ENCODE peak calls at places on chromosomes 12 and 14, in six cellular contexts. One of them, this sample, is unnamed.

GRCh38 chr14:33057585-33057984 is 118.9 kb downstream of the NPAS3 start:
- DNase-seq in cardiac fibroblast: no peak
- DNase-seq in left ventricle myocardium inferior: no peak
- DNase-seq in IMR-90: no peak
- DNase-seq in HFFc6: no peak
- DNase-seq in GM20000: no peak
- DNase-seq in this sample: no peak

GRCh38 chr14:96920820-96921219 is 123.6 kb downstream of the VRK1 start:
- DNase-seq in cardiac fibroblast: no peak
- DNase-seq in HFFc6: no peak
- DNase-seq in left ventricle myocardium inferior: no peak
- DNase-seq in IMR-90: no peak
- DNase-seq in GM20000: no peak
- DNase-seq in this sample: no peak

GRCh38 chr14:28344381-28344780 is 422.2 kb upstream of the FOXG1 start:
- DNase-seq in HFFc6: no peak
- DNase-seq in GM20000: no peak
- DNase-seq in cardiac fibroblast: peak
- DNase-seq in IMR-90: no peak
- DNase-seq in left ventricle myocardium inferior: no peak
- DNase-seq in this sample: no peak

GRCh38 chr12:58341791-58342190 is 400.4 kb downstream of the ATP23 start:
- DNase-seq in left ventricle myocardium inferior: no peak
- DNase-seq in GM20000: no peak
- DNase-seq in HFFc6: peak
- DNase-seq in cardiac fibroblast: peak
- DNase-seq in IMR-90: peak
- DNase-seq in this sample: no peak

GRCh38 chr14:41668346-41668745 is 61.7 kb downstream of the LRFN5 start:
- DNase-seq in GM20000: no peak
- DNase-seq in HFFc6: no peak
- DNase-seq in left ventricle myocardium inferior: no peak
- DNase-seq in cardiac fibroblast: peak
- DNase-seq in IMR-90: no peak
- DNase-seq in this sample: no peak

GRCh38 chr14:98684486-98684885 is 587.5 kb downstream of the BCL11B start:
- DNase-seq in HFFc6: no peak
- DNase-seq in left ventricle myocardium inferior: no peak
- DNase-seq in cardiac fibroblast: no peak
- DNase-seq in GM20000: no peak
- DNase-seq in IMR-90: no peak
- DNase-seq in this sample: no peak

GRCh38 chr14:55699131-55700057 is 119.4 kb downstream of the KTN1 start:
- DNase-seq in IMR-90: peak
- DNase-seq in cardiac fibroblast: peak
- DNase-seq in GM20000: no peak
- DNase-seq in left ventricle myocardium inferior: no peak
- DNase-seq in HFFc6: peak
- DNase-seq in this sample: peak

GRCh38 chr12:49903700-49904423 is at the start of gene FAIM2:
- DNase-seq in cardiac fibroblast: peak
- DNase-seq in HFFc6: no peak
- DNase-seq in GM20000: no peak
- DNase-seq in IMR-90: peak
- DNase-seq in left ventricle myocardium inferior: peak
- DNase-seq in this sample: no peak

GRCh38 chr12:110960795-110961194 is 40.4 kb upstream of the MYL2 start:
- DNase-seq in HFFc6: no peak
- DNase-seq in IMR-90: no peak
- DNase-seq in left ventricle myocardium inferior: no peak
- DNase-seq in GM20000: no peak
- DNase-seq in cardiac fibroblast: no peak
- DNase-seq in this sample: no peak

GRCh38 chr12:16323010-16323409 is 24.4 kb upstream of the MGST1 start:
- DNase-seq in IMR-90: peak
- DNase-seq in HFFc6: no peak
- DNase-seq in cardiac fibroblast: no peak
- DNase-seq in left ventricle myocardium inferior: no peak
- DNase-seq in GM20000: no peak
- DNase-seq in this sample: no peak

GRCh38 chr12:117441751-117442150 is 80.3 kb upstream of the NOS1 start:
- DNase-seq in IMR-90: no peak
- DNase-seq in left ventricle myocardium inferior: peak
- DNase-seq in GM20000: no peak
- DNase-seq in cardiac fibroblast: no peak
- DNase-seq in HFFc6: no peak
- DNase-seq in this sample: no peak

GRCh38 chr14:93655078-93655750 is 133.1 kb downstream of the PRIMA1 start:
- DNase-seq in left ventricle myocardium inferior: no peak
- DNase-seq in cardiac fibroblast: peak
- DNase-seq in IMR-90: peak
- DNase-seq in GM20000: peak
- DNase-seq in HFFc6: peak
- DNase-seq in this sample: peak

GRCh38 chr12:55829967-55830600 is 697 bp upstream of the DNAJC14 start:
- DNase-seq in GM20000: peak
- DNase-seq in IMR-90: no peak
- DNase-seq in cardiac fibroblast: no peak
- DNase-seq in HFFc6: no peak
- DNase-seq in left ventricle myocardium inferior: peak
- DNase-seq in this sample: peak

GRCh38 chr12:88958153-88958552 is 377.9 kb upstream of the KITLG start:
- DNase-seq in left ventricle myocardium inferior: no peak
- DNase-seq in HFFc6: no peak
- DNase-seq in IMR-90: no peak
- DNase-seq in GM20000: no peak
- DNase-seq in cardiac fibroblast: no peak
- DNase-seq in this sample: no peak

GRCh38 chr14:24897793-24898192 is 152.2 kb downstream of the STXBP6 start:
- DNase-seq in cardiac fibroblast: no peak
- DNase-seq in HFFc6: no peak
- DNase-seq in left ventricle myocardium inferior: no peak
- DNase-seq in IMR-90: no peak
- DNase-seq in GM20000: no peak
- DNase-seq in this sample: no peak

GRCh38 chr14:24060443-24060842 is 8.6 kb downstream of the CARMIL3 start:
- DNase-seq in GM20000: no peak
- DNase-seq in cardiac fibroblast: no peak
- DNase-seq in left ventricle myocardium inferior: no peak
- DNase-seq in IMR-90: no peak
- DNase-seq in HFFc6: no peak
- DNase-seq in this sample: no peak

GRCh38 chr14:52790011-52790755 is 1.2 kb downstream of the GNPNAT1 start:
- DNase-seq in HFFc6: no peak
- DNase-seq in IMR-90: no peak
- DNase-seq in GM20000: peak
- DNase-seq in cardiac fibroblast: no peak
- DNase-seq in left ventricle myocardium inferior: no peak
- DNase-seq in this sample: peak

GRCh38 chr14:52793061-52793460 is 1.7 kb upstream of the GNPNAT1 start:
- DNase-seq in GM20000: no peak
- DNase-seq in cardiac fibroblast: no peak
- DNase-seq in IMR-90: peak
- DNase-seq in HFFc6: no peak
- DNase-seq in left ventricle myocardium inferior: no peak
- DNase-seq in this sample: no peak

GRCh38 chr14:52792097-52792415 is 649 bp upstream of the GNPNAT1 start:
- DNase-seq in HFFc6: no peak
- DNase-seq in IMR-90: no peak
- DNase-seq in GM20000: no peak
- DNase-seq in left ventricle myocardium inferior: no peak
- DNase-seq in cardiac fibroblast: no peak
- DNase-seq in this sample: no peak

GRCh38 chr14:52790756-52791203 is 627 bp downstream of the GNPNAT1 start:
- DNase-seq in HFFc6: no peak
- DNase-seq in cardiac fibroblast: no peak
- DNase-seq in IMR-90: no peak
- DNase-seq in left ventricle myocardium inferior: no peak
- DNase-seq in GM20000: no peak
- DNase-seq in this sample: no peak

GRCh38 chr14:52791204-52792096 is at the start of gene GNPNAT1:
- DNase-seq in IMR-90: peak
- DNase-seq in GM20000: peak
- DNase-seq in left ventricle myocardium inferior: peak
- DNase-seq in HFFc6: peak
- DNase-seq in cardiac fibroblast: peak
- DNase-seq in this sample: peak
- TF ChIP-seq CTCF in IMR-90: no peak
- TF ChIP-seq CTCF in GM20000: no peak
- TF ChIP-seq CTCF in left ventricle myocardium inferior: no peak
- TF ChIP-seq CTCF in HFFc6: no peak
- TF ChIP-seq CTCF in cardiac fibroblast: no peak
- TF ChIP-seq CTCF in this sample: no peak

DNA sequence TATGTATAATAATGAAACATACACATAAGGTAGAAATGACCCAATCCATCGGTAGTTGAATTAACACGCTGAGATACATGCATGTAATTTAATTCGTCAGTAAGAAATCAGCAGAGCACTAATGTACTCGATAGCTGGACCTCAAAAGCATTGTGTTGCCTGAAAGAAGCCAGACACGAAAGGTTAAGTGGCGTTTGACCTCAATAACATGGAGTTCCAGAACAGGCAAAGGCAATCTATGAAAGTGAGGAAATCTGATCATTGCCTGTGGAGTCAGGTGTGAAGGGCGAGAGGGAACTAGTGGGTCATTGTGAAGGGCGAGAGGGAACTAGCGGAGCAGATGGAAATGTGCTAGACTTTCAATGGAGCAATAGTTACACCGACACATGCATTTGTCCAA is 970.4 kb upstream of the TMEM132C start:
- DNase-seq in cardiac fibroblast: no peak
- DNase-seq in left ventricle myocardium inferior: no peak
- DNase-seq in HFFc6: no peak
- DNase-seq in GM20000: no peak
- DNase-seq in IMR-90: no peak
- DNase-seq in this sample: no peak
- TF ChIP-seq CTCF in cardiac fibroblast: no peak
- TF ChIP-seq CTCF in left ventricle myocardium inferior: no peak
- TF ChIP-seq CTCF in HFFc6: no peak
- TF ChIP-seq CTCF in GM20000: no peak
- TF ChIP-seq CTCF in IMR-90: no peak
- TF ChIP-seq CTCF in this sample: no peak

GRCh38 chr14:106187176-106187670 is 660.8 kb downstream of the TMEM121 start:
- DNase-seq in cardiac fibroblast: no peak
- DNase-seq in IMR-90: no peak
- DNase-seq in HFFc6: no peak
- DNase-seq in left ventricle myocardium inferior: no peak
- DNase-seq in GM20000: no peak
- DNase-seq in this sample: no peak

GRCh38 chr14:106185837-106186233 is 659.5 kb downstream of the TMEM121 start:
- DNase-seq in left ventricle myocardium inferior: no peak
- DNase-seq in GM20000: no peak
- DNase-seq in IMR-90: no peak
- DNase-seq in cardiac fibroblast: no peak
- DNase-seq in HFFc6: no peak
- DNase-seq in this sample: no peak
- TF ChIP-seq CTCF in left ventricle myocardium inferior: no peak
- TF ChIP-seq CTCF in GM20000: peak
- TF ChIP-seq CTCF in IMR-90: no peak
- TF ChIP-seq CTCF in cardiac fibroblast: no peak
- TF ChIP-seq CTCF in HFFc6: no peak
- TF ChIP-seq CTCF in this sample: no peak

DNA sequence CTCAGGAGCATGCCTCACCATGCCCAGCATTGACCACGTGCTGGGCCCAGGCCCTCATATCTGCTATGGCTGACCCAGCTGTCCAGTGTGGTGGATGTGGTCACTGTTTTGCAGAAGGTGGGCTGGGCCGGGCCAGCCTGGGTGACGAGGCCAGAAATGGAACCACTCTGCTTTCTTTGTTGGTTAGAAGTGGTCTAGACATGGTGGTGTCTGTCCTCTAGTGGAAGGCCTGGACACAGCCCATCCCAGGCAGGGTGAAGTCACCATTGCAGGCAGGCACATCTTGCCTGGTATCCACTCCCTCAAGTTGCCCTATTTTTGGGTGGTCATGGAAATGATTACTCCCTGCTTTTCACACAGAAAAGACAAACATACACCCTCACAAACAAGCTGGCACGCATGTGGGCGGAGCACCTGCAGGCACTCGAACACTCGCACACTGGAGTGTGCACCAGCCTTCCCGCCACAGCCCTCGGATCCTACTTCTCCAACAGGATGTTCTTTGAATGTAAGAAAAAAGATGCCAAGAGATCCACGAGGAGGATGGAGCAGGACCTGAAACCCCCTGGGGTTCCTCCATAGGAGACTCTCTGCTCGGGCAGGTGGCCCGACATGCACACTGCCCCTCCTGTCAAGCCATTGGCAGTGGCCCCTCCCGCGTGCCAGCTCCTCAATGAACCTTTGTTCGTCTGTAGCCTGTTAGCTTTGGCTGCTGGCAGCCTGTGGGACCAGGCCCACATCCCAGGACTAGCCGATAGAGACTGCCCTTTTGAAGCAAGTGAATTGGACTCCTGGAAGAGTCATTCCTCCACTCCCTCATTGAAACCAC is 38.4 kb downstream of the MLXIP start:
- DNase-seq in cardiac fibroblast: no peak
- DNase-seq in HFFc6: no peak
- DNase-seq in GM20000: no peak
- DNase-seq in left ventricle myocardium inferior: peak
- DNase-seq in IMR-90: no peak
- DNase-seq in this sample: no peak
- TF ChIP-seq CTCF in cardiac fibroblast: no peak
- TF ChIP-seq CTCF in HFFc6: no peak
- TF ChIP-seq CTCF in GM20000: no peak
- TF ChIP-seq CTCF in left ventricle myocardium inferior: peak
- TF ChIP-seq CTCF in IMR-90: no peak
- TF ChIP-seq CTCF in this sample: no peak

GRCh38 chr12:4143909-4144308 is 129.7 kb upstream of the CCND2 start:
- DNase-seq in GM20000: no peak
- DNase-seq in IMR-90: no peak
- DNase-seq in cardiac fibroblast: no peak
- DNase-seq in HFFc6: no peak
- DNase-seq in left ventricle myocardium inferior: no peak
- DNase-seq in this sample: no peak
- TF ChIP-seq CTCF in GM20000: peak
- TF ChIP-seq CTCF in IMR-90: no peak
- TF ChIP-seq CTCF in cardiac fibroblast: no peak
- TF ChIP-seq CTCF in HFFc6: peak
- TF ChIP-seq CTCF in left ventricle myocardium inferior: no peak
- TF ChIP-seq CTCF in this sample: no peak

DNA sequence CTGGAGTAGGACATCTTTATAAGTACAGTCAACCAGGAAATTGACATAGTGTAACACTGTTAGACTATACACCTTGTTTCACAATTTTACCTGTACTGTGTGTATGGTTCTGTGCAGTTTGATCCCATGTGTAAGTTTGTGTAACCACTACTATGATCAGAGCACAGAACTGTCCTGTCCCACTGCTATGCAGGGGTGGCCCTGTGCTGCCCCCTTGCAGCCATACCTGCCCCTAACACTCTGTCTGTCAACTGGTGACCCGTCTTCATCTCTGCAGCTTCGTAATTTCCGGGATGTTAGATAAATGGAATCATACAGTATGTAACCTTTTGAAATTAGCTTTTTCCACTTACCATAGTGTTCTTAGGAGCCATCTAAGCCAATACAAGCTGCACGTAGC is 58.7 kb upstream of the RD3L start:
- DNase-seq in HFFc6: no peak
- DNase-seq in IMR-90: no peak
- DNase-seq in GM20000: no peak
- DNase-seq in cardiac fibroblast: no peak
- DNase-seq in left ventricle myocardium inferior: no peak
- DNase-seq in this sample: no peak
- TF ChIP-seq CTCF in HFFc6: peak
- TF ChIP-seq CTCF in IMR-90: peak
- TF ChIP-seq CTCF in GM20000: no peak
- TF ChIP-seq CTCF in cardiac fibroblast: no peak
- TF ChIP-seq CTCF in left ventricle myocardium inferior: peak
- TF ChIP-seq CTCF in this sample: no peak